ENCODE peak calls at places on chromosomes 7 and 10, in four cellular contexts. One of them, this sample, is unnamed. For H3K9me3, the result is how much of the 10 kb centered on the place peaks cover.

GRCh38 chr10:112359606-112360307 is 14.2 kb upstream of the ACSL5 start:
- DNase-seq in neural progenitor cell: no peak
- DNase-seq in endodermal cell: no peak
- DNase-seq in GM23248: no peak
- DNase-seq in this sample: no peak

GRCh38 chr7:2958416-2959342 is 85.0 kb downstream of the CARD11 start:
- DNase-seq in neural progenitor cell: no peak
- DNase-seq in endodermal cell: peak
- DNase-seq in GM23248: no peak
- DNase-seq in this sample: no peak

GRCh38 chr10:51196508-51197175 is 122.4 kb downstream of the PRKG1 start:
- DNase-seq in neural progenitor cell: no peak
- DNase-seq in endodermal cell: no peak
- DNase-seq in GM23248: no peak
- DNase-seq in this sample: no peak

GRCh38 chr7:46321556-46322205 is 400.6 kb upstream of the IGFBP3 start:
- DNase-seq in neural progenitor cell: no peak
- DNase-seq in endodermal cell: no peak
- DNase-seq in GM23248: peak
- DNase-seq in this sample: no peak

GRCh38 chr10:102001435-102002068 is 54.4 kb downstream of the ARMH3 start:
- DNase-seq in neural progenitor cell: peak
- DNase-seq in endodermal cell: no peak
- DNase-seq in GM23248: no peak
- DNase-seq in this sample: no peak

GRCh38 chr10:119642556-119643111 is 8.5 kb upstream of the BAG3 start:
- DNase-seq in neural progenitor cell: no peak
- DNase-seq in endodermal cell: no peak
- DNase-seq in GM23248: no peak
- DNase-seq in this sample: no peak

GRCh38 chr10:84477370-84477769 is 149.0 kb downstream of the CCSER2 start:
- DNase-seq in neural progenitor cell: no peak
- DNase-seq in endodermal cell: no peak
- DNase-seq in GM23248: no peak
- DNase-seq in this sample: no peak

GRCh38 chr7:101216001-101216859 is 1.2 kb downstream of the PLOD3 start:
- DNase-seq in neural progenitor cell: no peak
- DNase-seq in endodermal cell: no peak
- DNase-seq in GM23248: peak
- DNase-seq in this sample: no peak

GRCh38 chr10:24556746-24557742 is 166.6 kb downstream of the ARHGAP21 start:
- DNase-seq in neural progenitor cell: peak
- DNase-seq in endodermal cell: peak
- DNase-seq in GM23248: peak
- DNase-seq in this sample: no peak

GRCh38 chr10:87930929-87931835 is 67.8 kb downstream of the PTEN start:
- DNase-seq in neural progenitor cell: no peak
- DNase-seq in endodermal cell: no peak
- DNase-seq in GM23248: no peak
- DNase-seq in this sample: no peak

GRCh38 chr10:101956898-101957297 is 99.1 kb downstream of the ARMH3 start:
- DNase-seq in neural progenitor cell: no peak
- DNase-seq in endodermal cell: no peak
- DNase-seq in GM23248: no peak
- DNase-seq in this sample: no peak

GRCh38 chr7:92968502-92968901 is 132.1 kb upstream of the CDK6 start:
- DNase-seq in neural progenitor cell: no peak
- DNase-seq in endodermal cell: no peak
- DNase-seq in GM23248: no peak
- DNase-seq in this sample: no peak

DNA sequence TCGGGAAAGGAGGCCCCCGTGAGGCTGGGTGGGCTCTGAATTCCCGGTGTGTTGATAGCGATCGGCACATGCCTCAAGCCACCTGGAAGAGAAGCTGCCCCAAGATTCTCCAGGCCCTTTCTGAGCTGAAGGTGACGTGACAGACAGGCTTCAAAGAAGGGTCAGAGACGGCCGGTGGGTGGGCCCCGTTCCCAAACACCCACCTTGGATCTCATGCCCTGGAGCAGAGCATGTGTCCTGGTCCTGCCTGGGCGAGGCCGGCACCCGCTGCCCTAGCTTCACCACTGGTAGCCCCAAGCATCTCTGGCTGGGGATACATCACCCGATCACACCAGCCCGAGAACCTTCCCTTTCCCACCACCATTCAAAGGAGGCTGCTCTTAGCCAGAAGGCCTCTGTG is 399.0 kb downstream of the DNAJB6 start:
- DNase-seq in neural progenitor cell: no peak
- DNase-seq in endodermal cell: no peak
- DNase-seq in GM23248: no peak
- DNase-seq in this sample: no peak
- H3K9me3 ChIP-seq in neural progenitor cell: under half
- H3K9me3 ChIP-seq in endodermal cell: under half
- H3K9me3 ChIP-seq in GM23248: under half
- H3K9me3 ChIP-seq in this sample: under half

GRCh38 chr7:139699640-139700504 is 77.9 kb downstream of the HIPK2 start:
- DNase-seq in neural progenitor cell: peak
- DNase-seq in endodermal cell: peak
- DNase-seq in GM23248: no peak
- DNase-seq in this sample: no peak
- H3K9me3 ChIP-seq in neural progenitor cell: under half
- H3K9me3 ChIP-seq in endodermal cell: under half
- H3K9me3 ChIP-seq in GM23248: under half
- H3K9me3 ChIP-seq in this sample: under half

GRCh38 chr10:130230611-130231010 is 94.4 kb downstream of the GLRX3 start:
- DNase-seq in neural progenitor cell: no peak
- DNase-seq in endodermal cell: peak
- DNase-seq in GM23248: no peak
- DNase-seq in this sample: no peak
- H3K9me3 ChIP-seq in neural progenitor cell: under half
- H3K9me3 ChIP-seq in endodermal cell: under half
- H3K9me3 ChIP-seq in GM23248: under half
- H3K9me3 ChIP-seq in this sample: under half

GRCh38 chr10:131830446-131831130 is 70.2 kb upstream of the PPP2R2D start:
- DNase-seq in neural progenitor cell: no peak
- DNase-seq in endodermal cell: no peak
- DNase-seq in GM23248: no peak
- DNase-seq in this sample: no peak
- H3K9me3 ChIP-seq in neural progenitor cell: under half
- H3K9me3 ChIP-seq in endodermal cell: under half
- H3K9me3 ChIP-seq in GM23248: under half
- H3K9me3 ChIP-seq in this sample: under half

DNA sequence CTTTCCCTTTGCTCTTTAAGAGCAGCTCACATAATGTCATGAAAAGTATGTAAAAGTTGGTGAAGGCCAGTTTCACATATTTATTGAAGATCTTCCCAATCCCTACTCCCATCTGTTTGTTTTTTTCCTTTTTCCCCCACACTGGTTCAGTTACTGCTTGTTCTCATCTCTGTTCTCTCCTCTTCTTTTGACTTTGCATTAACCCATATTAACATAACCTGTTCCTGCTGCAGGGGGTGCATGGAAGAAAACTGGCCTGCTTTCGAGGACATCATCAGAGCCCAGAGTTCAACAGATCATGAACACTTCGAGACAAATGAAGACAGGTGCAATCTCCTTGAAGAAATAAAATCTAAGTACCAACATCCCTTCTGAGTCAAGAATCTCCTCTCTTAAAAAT is 93.3 kb upstream of the FAM3C start:
- DNase-seq in neural progenitor cell: no peak
- DNase-seq in endodermal cell: no peak
- DNase-seq in GM23248: no peak
- DNase-seq in this sample: no peak
- H3K9me3 ChIP-seq in neural progenitor cell: under half
- H3K9me3 ChIP-seq in endodermal cell: under half
- H3K9me3 ChIP-seq in GM23248: under half
- H3K9me3 ChIP-seq in this sample: under half

GRCh38 chr7:56218510-56218909 is 102.3 kb upstream of the NUPR2 start:
- DNase-seq in neural progenitor cell: no peak
- DNase-seq in endodermal cell: no peak
- DNase-seq in GM23248: no peak
- DNase-seq in this sample: no peak
- H3K9me3 ChIP-seq in neural progenitor cell: under half
- H3K9me3 ChIP-seq in endodermal cell: half or more
- H3K9me3 ChIP-seq in GM23248: under half
- H3K9me3 ChIP-seq in this sample: under half

GRCh38 chr7:64174941-64175340 is 32.1 kb upstream of the ZNF735 start:
- DNase-seq in neural progenitor cell: no peak
- DNase-seq in endodermal cell: peak
- DNase-seq in GM23248: no peak
- DNase-seq in this sample: no peak
- H3K9me3 ChIP-seq in neural progenitor cell: under half
- H3K9me3 ChIP-seq in endodermal cell: half or more
- H3K9me3 ChIP-seq in GM23248: under half
- H3K9me3 ChIP-seq in this sample: under half

GRCh38 chr10:131146790-131147189 is 164.7 kb downstream of the TCERG1L start:
- DNase-seq in neural progenitor cell: no peak
- DNase-seq in endodermal cell: no peak
- DNase-seq in GM23248: no peak
- DNase-seq in this sample: no peak
- H3K9me3 ChIP-seq in neural progenitor cell: under half
- H3K9me3 ChIP-seq in endodermal cell: under half
- H3K9me3 ChIP-seq in GM23248: under half
- H3K9me3 ChIP-seq in this sample: under half

GRCh38 chr7:158080899-158081445 is 506.7 kb downstream of the PTPRN2 start:
- DNase-seq in neural progenitor cell: no peak
- DNase-seq in endodermal cell: no peak
- DNase-seq in GM23248: no peak
- DNase-seq in this sample: no peak
- H3K9me3 ChIP-seq in neural progenitor cell: under half
- H3K9me3 ChIP-seq in endodermal cell: half or more
- H3K9me3 ChIP-seq in GM23248: under half
- H3K9me3 ChIP-seq in this sample: under half